ENCODE peak calls at places on chromosomes 5 and 9, in four cellular contexts. U is HL-60, Z is WTC11, Y is AG04450. R is an unnamed sample.

GRCh38 chr9:134028575-134029247 is 3.4 kb downstream of the BRD3OS start:
- DNase-seq in U (no peak), Z (no peak), Y (no peak), R (no peak)

GRCh38 chr5:38922199-38922598 is 76.4 kb downstream of the OSMR start:
- DNase-seq in U (peak), Z (peak), Y (peak), R (no peak)

GRCh38 chr9:27204578-27204977 is 92.4 kb downstream of the EQTN start:
- DNase-seq in U (no peak), Z (no peak), Y (no peak), R (no peak)

GRCh38 chr9:122477826-122478225 is at the start of gene OR1J1:
- DNase-seq in U (no peak), Z (no peak), Y (no peak), R (no peak)

GRCh38 chr9:11457809-11458785 is 845.3 kb upstream of the PTPRD start:
- DNase-seq in U (no peak), Z (peak), Y (no peak), R (no peak)

GRCh38 chr9:95740217-95741004 is 135.1 kb upstream of the ERCC6L2 start:
- DNase-seq in U (no peak), Z (no peak), Y (no peak), R (no peak)

GRCh38 chr5:51518607-51519006 is 135.4 kb downstream of the ISL1 start:
- DNase-seq in U (no peak), Z (no peak), Y (no peak), R (no peak)

GRCh38 chr9:14320272-14321245 is 6.6 kb upstream of the NFIB start:
- DNase-seq in U (no peak), Z (no peak), Y (peak), R (no peak)

GRCh38 chr5:93602261-93603149 is 19.5 kb downstream of the NR2F1 start:
- DNase-seq in U (no peak), Z (peak), Y (no peak), R (no peak)

GRCh38 chr5:87541033-87541432 is 128.3 kb upstream of the CCNH start:
- DNase-seq in U (no peak), Z (peak), Y (no peak), R (peak)

GRCh38 chr5:137564475-137564961 is 65.4 kb upstream of the SPOCK1 start:
- DNase-seq in U (no peak), Z (no peak), Y (no peak), R (no peak)

GRCh38 chr9:94971378-94972131 is 245.1 kb downstream of the AOPEP start:
- DNase-seq in U (no peak), Z (no peak), Y (no peak), R (no peak)

GRCh38 chr5:143404416-143405062 is 1.1 kb upstream of the NR3C1 start:
- DNase-seq in U (peak), Z (peak), Y (peak), R (peak)

GRCh38 chr5:133006653-133007052 is 19.7 kb downstream of the ZCCHC10 start:
- DNase-seq in U (no peak), Z (no peak), Y (no peak), R (no peak)

GRCh38 chr5:33299621-33300208 is 141.1 kb upstream of the TARS1 start:
- DNase-seq in U (no peak), Z (no peak), Y (peak), R (no peak)

GRCh38 chr5:113546711-113547159 is 33.2 kb downstream of the YTHDC2 start:
- DNase-seq in U (no peak), Z (no peak), Y (peak), R (no peak)

GRCh38 chr5:158058208-158058607 is 199.3 kb upstream of the CLINT1 start:
- DNase-seq in U (no peak), Z (no peak), Y (no peak), R (no peak)

GRCh38 chr9:133779081-133779480 is 40.9 kb upstream of the SARDH start:
- DNase-seq in U (no peak), Z (no peak), Y (no peak), R (no peak)

GRCh38 chr5:115857621-115858349 is 16.1 kb downstream of the AP3S1 start:
- DNase-seq in U (no peak), Z (no peak), Y (no peak), R (no peak)

GRCh38 chr9:76322810-76323209 is 71.4 kb downstream of the RFK start:
- DNase-seq in U (no peak), Z (no peak), Y (no peak), R (no peak)

GRCh38 chr5:38543886-38544285 is 12.6 kb downstream of the LIFR start:
- DNase-seq in U (no peak), Z (no peak), Y (no peak), R (no peak)

GRCh38 chr9:124723352-124723751 is 47.8 kb downstream of the NR6A1 start:
- DNase-seq in U (no peak), Z (no peak), Y (no peak), R (no peak)

GRCh38 chr5:133821311-133821741 is 147.1 kb downstream of the C5orf15 start:
- DNase-seq in U (no peak), Z (no peak), Y (no peak), R (no peak)

GRCh38 chr9:121331992-121332685 is 37.9 kb downstream of the STOM start:
- DNase-seq in U (no peak), Z (no peak), Y (no peak), R (no peak)

GRCh38 chr5:7850533-7851239 is at the start of gene CFAP90:
- DNase-seq in U (no peak), Z (peak), Y (no peak), R (no peak)

GRCh38 chr5:133372306-133373008 is 239.9 kb downstream of the FSTL4 start:
- DNase-seq in U (no peak), Z (no peak), Y (no peak), R (no peak)

GRCh38 chr5:153619706-153620105 is 129.2 kb downstream of the GRIA1 start:
- DNase-seq in U (no peak), Z (no peak), Y (no peak), R (no peak)

GRCh38 chr5:170483701-170484458 is 19.9 kb upstream of the KCNIP1 start:
- DNase-seq in U (no peak), Z (no peak), Y (no peak), R (no peak)

GRCh38 chr5:59799668-59800374 is 93.7 kb downstream of the PDE4D start:
- DNase-seq in U (no peak), Z (no peak), Y (no peak), R (no peak)

GRCh38 chr9:137174722-137175293 is 3.0 kb upstream of the TMEM210 start:
- DNase-seq in U (no peak), Z (peak), Y (no peak), R (no peak)

GRCh38 chr9:81461196-81461595 is 228.2 kb downstream of the TLE1 start:
- DNase-seq in U (no peak), Z (no peak), Y (no peak), R (no peak)

GRCh38 chr9:127360829-127361228 is 36.1 kb upstream of the SLC2A8 start:
- DNase-seq in U (peak), Z (peak), Y (no peak), R (no peak)

GRCh38 chr9:86795861-86796497 is 151.3 kb downstream of the GAS1 start:
- DNase-seq in U (no peak), Z (no peak), Y (peak), R (no peak)

GRCh38 chr9:117734082-117734481 is 29.9 kb downstream of the TLR4 start:
- DNase-seq in U (no peak), Z (no peak), Y (no peak), R (no peak)

GRCh38 chr9:108850293-108850897 is 5.4 kb downstream of the ACTL7B start:
- DNase-seq in U (no peak), Z (no peak), Y (no peak), R (no peak)

GRCh38 chr5:140258016-140258415 is 44.9 kb downstream of the PFDN1 start:
- DNase-seq in U (no peak), Z (no peak), Y (no peak), R (no peak)

GRCh38 chr5:119031905-119032304 is 39.0 kb upstream of the DMXL1 start:
- DNase-seq in U (no peak), Z (no peak), Y (no peak), R (no peak)

GRCh38 chr5:71475788-71476384 is 20.4 kb downstream of the BDP1 start:
- DNase-seq in U (no peak), Z (no peak), Y (no peak), R (no peak)

GRCh38 chr5:42767491-42768105 is 11.0 kb downstream of the CCDC152 start:
- DNase-seq in U (no peak), Z (no peak), Y (no peak), R (no peak)
- TF ChIP-seq CTCF in U (peak), Z (peak), Y (peak), R (no peak)

DNA sequence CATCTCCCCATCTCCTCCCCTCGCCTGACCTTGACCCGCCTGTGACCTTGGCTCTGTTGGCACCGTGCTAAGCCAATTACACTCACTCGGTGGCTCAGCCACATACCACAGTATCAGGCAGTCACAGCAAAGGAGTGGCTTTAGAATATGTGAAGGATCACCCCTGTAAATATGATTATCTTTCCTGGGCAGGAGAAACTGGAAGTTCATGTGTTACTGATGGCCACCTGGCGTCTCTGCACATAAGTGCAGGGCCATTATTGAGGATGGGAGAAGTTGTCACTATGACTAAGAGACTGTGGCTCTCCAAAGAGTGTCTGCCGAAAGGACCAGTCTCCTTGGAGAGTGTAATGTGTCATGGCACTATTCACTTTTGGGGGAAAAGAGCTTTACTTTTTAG is 116.9 kb upstream of the S1PR3 start:
- DNase-seq in U (no peak), Z (no peak), Y (no peak), R (no peak)
- TF ChIP-seq CTCF in U (no peak), Z (no peak), Y (peak), R (no peak)

GRCh38 chr9:7879551-7880245 is 80.1 kb upstream of the DMAC1 start:
- DNase-seq in U (peak), Z (peak), Y (no peak), R (no peak)
- TF ChIP-seq CTCF in U (no peak), Z (no peak), Y (no peak), R (no peak)

DNA sequence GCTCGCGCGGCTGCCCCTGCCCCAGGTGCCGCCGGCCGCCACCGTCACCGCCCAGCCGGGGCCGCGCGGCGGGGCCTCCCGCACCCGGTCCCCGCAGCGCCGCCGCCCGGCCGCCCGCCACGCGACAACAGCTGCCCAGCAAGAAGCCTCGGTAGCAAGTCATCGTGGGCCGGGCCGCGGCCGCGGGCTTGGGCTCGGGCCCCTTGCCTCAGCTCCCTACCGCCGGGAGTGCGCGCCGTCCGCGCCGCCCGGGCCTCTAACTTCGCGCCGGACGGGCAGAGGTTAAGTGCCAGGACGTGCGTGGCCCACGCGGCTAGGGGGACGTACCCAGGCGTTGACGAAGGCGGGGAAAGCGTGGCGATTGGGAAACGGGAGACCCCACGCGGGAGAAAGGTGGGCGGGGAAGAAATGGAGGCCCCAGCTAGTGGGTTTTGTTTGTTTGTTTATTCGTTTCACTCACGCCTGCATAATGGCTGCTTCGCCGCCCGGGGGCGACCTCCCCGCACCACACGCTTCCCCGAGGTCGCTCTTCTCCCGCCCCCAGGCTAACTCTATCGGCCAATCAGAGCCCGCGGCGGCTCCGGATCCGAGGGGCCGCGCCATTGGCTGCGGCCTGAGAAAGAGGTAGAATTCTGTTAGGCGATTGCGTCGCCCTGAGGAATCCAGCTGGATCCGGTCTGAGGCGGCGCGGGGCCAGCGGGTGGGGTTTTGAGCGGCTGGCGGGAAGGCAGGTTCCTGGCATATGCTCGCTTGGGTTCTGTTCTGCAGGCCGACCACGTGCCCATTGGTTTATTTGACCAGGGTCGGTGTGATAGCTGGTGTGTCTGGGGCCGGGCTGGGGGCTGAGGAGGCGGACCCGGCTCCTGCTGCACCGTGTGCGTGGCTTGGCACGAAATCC is at the start of gene NADK2:
- DNase-seq in U (peak), Z (peak), Y (peak), R (peak)
- TF ChIP-seq CTCF in U (peak), Z (peak), Y (peak), R (peak)

GRCh38 chr5:149228610-149229297 is 42.9 kb upstream of the AFAP1L1 start:
- DNase-seq in U (peak), Z (no peak), Y (peak), R (no peak)

GRCh38 chr5:149227168-149227826 is 44.4 kb upstream of the AFAP1L1 start:
- DNase-seq in U (no peak), Z (no peak), Y (no peak), R (no peak)

GRCh38 chr5:149224282-149224681 is 47.4 kb upstream of the AFAP1L1 start:
- DNase-seq in U (no peak), Z (no peak), Y (no peak), R (no peak)

DNA sequence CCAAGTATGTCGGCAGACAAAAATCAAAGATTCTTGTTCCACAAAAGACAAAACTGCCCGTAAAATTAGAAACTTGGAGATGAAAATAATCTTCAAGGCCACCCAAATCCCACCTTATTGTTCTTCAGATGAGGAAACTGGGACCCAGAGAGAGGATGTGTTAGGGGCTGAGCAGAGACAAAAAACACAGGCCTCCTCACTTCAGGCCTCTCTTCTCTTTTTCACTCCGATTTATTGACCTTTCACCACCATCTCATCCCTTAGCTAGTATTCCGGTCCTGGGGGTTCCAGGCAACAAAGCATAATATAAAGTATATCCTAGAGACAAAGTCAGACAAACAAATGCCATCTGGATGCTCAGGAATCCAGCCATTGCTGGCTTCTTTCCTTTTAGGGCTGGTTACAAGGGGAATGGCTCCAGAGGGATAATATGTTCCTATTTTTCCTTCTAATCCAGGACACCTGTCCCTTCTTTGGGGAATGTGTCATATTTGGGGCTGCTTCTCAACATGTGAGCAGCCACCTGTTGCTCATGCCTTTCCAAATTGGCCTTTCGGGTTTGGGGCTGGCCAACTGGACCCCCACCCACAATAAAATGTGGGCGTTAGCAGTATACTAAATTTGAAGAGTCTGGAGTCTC is 42.2 kb upstream of the AFAP1L1 start:
- DNase-seq in U (no peak), Z (no peak), Y (no peak), R (no peak)
- TF ChIP-seq CTCF in U (no peak), Z (no peak), Y (no peak), R (no peak)

R was measured in omental fat pad.